ENCODE peak calls at places on chromosome 19, in seven cellular contexts. O, U, R, T, W, Z and D are unnamed samples. For H3K4me1, the result is how much of the 10 kb centered on the place peaks cover.

GRCh38 chr19:17327654-17328516 is 6.8 kb downstream of the ANO8 start:
- DNase-seq in O (no peak), R (peak), Z (peak), W (no peak), T (peak), U (peak), D (no peak)

GRCh38 chr19:52880895-52881389 is 16.5 kb downstream of the ZNF320 start:
- DNase-seq in Z (no peak), O (no peak), R (no peak), U (no peak), W (no peak), T (no peak), D (no peak)

GRCh38 chr19:46932346-46932745 is 71.5 kb downstream of the ARHGAP35 start:
- DNase-seq in O (peak), Z (no peak), W (no peak), R (no peak), T (no peak), U (no peak), D (no peak)

GRCh38 chr19:4350111-4350510 is 6.7 kb downstream of the MPND start:
- DNase-seq in W (no peak), U (no peak), O (no peak), Z (no peak), R (no peak), T (no peak), D (no peak)

GRCh38 chr19:11856568-11857264 is 8.2 kb downstream of the ZNF439 start:
- DNase-seq in R (no peak), O (no peak), Z (no peak), W (no peak), T (no peak), U (no peak), D (no peak)

GRCh38 chr19:53647350-53647749 is 15.6 kb downstream of the DPRX start:
- DNase-seq in T (no peak), W (no peak), Z (no peak), U (no peak), R (no peak), O (no peak), D (no peak)

GRCh38 chr19:49489601-49490167 is 2.3 kb downstream of the RPL13A start:
- DNase-seq in W (no peak), R (no peak), O (no peak), Z (no peak), U (no peak), T (no peak), D (no peak)

GRCh38 chr19:54094601-54095000 is 6.0 kb downstream of the OSCAR start:
- DNase-seq in R (no peak), Z (no peak), U (no peak), W (no peak), O (no peak), T (no peak), D (no peak)

GRCh38 chr19:21568816-21569496 is 63.6 kb downstream of the ZNF429 start:
- DNase-seq in R (peak), W (peak), Z (peak), T (peak), O (peak), U (peak), D (peak)

GRCh38 chr19:15286688-15287355 is 45.5 kb downstream of the BRD4 start:
- DNase-seq in W (no peak), R (no peak), U (no peak), O (no peak), Z (no peak), T (no peak), D (no peak)

GRCh38 chr19:15289673-15290072 is 42.7 kb downstream of the BRD4 start:
- DNase-seq in W (peak), T (peak), O (no peak), R (no peak), U (no peak), Z (no peak), D (no peak)

GRCh38 chr19:15285896-15286591 is 46.3 kb downstream of the BRD4 start:
- DNase-seq in U (no peak), T (no peak), R (no peak), O (no peak), Z (no peak), W (peak), D (no peak)

GRCh38 chr19:15288146-15288963 is 44.0 kb downstream of the BRD4 start:
- DNase-seq in O (peak), T (no peak), R (no peak), U (no peak), Z (peak), W (no peak), D (no peak)

GRCh38 chr19:15287496-15287895 is 44.8 kb downstream of the BRD4 start:
- DNase-seq in W (no peak), Z (no peak), O (no peak), T (no peak), R (no peak), U (no peak), D (no peak)
- H3K4me1 ChIP-seq in W (half or more), Z (half or more), O (under half), T (under half), R (under half), U (under half), D (half or more)

GRCh38 chr19:51531349-51532315 is at the start of gene SIGLEC6:
- DNase-seq in R (no peak), T (no peak), O (no peak), U (no peak), Z (peak), W (peak), D (peak)
- TF ChIP-seq POLR2A in R (no peak), T (no peak), O (no peak), U (no peak), Z (no peak), W (no peak), D (no peak)

GRCh38 chr19:40810160-40810559 is 11.2 kb downstream of the EGLN2 start:
- DNase-seq in O (no peak), U (no peak), R (peak), Z (no peak), W (no peak), T (no peak), D (no peak)
- H3K4me3 ChIP-seq in O (no peak), U (peak), R (peak), Z (no peak), W (no peak), T (peak), D (peak)

DNA sequence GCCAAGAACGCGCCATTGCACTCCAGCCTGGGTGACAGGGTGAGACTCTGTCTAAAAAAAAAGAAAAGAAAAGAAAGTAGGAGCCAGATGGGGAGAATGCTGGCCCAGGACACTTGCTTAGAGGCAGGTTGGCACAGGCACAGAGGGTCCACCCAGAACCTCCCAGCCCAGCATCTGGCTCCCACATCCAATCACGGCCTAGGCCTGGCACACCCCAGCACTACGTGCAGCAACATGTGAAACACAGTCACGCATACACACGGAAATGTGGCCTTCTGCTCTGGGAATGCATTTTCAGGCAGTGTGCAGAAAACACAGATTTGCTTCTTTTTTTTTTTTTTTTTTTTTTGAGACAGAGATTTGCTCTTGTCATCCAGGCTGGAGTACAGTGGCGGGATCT is 20.9 kb upstream of the FOSB start:
- DNase-seq in R (no peak), Z (no peak), U (no peak), W (no peak), O (no peak), T (no peak), D (no peak)
- H3K4me1 ChIP-seq in R (under half), Z (under half), U (under half), W (under half), O (under half), T (under half), D (under half)

GRCh38 chr19:662962-663681 is at the start of gene RNF126:
- DNase-seq in Z (peak), W (peak), U (peak), O (peak), T (peak), R (peak), D (peak)
- TF ChIP-seq POLR2A in Z (peak), W (peak), U (no peak), O (peak), T (peak), R (peak), D (peak)

DNA sequence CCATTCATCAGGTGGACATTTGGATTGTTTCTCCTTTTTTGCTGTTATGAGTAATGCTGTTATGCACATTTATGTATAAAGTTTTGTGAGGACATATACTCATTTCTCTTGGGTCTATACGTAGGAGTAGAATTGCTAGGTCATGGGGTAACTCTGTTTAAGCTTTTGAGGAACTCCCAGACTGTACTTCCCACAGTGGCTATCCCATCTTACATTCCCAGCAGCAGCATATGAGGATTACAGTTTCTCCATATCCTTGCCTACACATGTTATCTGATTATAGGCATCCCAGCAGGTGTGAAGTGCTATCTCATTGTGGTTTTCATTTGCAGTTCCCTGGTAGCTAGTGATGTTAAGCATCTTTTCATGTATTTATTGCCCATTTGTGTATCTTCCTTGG is 5.9 kb downstream of the ZSCAN22 start:
- DNase-seq in U (no peak), O (no peak), R (no peak), W (no peak), Z (no peak), T (no peak), D (no peak)
- H3K4me3 ChIP-seq in U (no peak), O (no peak), R (no peak), W (no peak), Z (no peak), T (no peak), D (no peak)

DNA sequence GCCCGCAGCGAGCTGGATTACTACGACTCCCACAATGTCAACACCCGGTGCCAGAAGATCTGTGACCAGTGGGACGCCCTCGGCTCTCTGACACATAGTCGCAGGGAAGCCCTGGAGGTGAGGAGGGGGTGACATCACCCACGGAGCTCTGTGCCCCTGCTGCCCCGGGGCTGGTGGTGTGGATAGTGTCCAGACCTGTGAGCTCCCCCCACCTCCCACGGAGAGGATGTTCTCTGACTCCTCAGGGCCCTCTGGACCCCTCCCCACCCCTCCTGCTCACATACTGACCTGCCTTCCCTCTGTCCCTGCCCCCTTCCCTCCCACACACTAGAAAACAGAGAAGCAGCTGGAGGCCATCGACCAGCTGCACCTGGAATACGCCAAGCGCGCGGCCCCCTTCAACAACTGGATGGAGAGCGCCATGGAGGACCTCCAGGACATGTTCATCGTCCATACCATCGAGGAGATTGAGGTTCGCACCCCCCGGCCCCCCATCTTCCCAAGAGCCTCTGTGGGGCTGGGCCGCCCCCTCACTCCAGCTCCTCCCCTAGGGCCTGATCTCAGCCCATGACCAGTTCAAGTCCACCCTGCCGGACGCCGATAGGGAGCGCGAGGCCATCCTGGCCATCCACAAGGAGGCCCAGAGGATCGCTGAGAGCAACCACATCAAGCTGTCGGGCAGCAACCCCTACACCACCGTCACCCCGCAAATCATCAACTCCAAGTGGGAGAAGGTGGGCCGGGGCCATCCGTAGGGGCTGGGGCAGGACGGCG is 20.5 kb downstream of the CAPN12 start:
- DNase-seq in R (no peak), U (no peak), O (no peak), Z (no peak), W (no peak), T (no peak), D (no peak)
- H3K4me1 ChIP-seq in R (under half), U (under half), O (under half), Z (under half), W (under half), T (under half), D (half or more)